ENCODE peak calls at places on chromosomes 5 and 9, in eight cellular contexts. Q, B, Z, C, E, G, S and M are unnamed samples.

GRCh38 chr5:104540448-104540847 is 977.9 kb upstream of the NUDT12 start:
- DNase-seq in Q (no peak), B (no peak), Z (no peak), C (no peak), E (peak; percentile 34), G (no peak), S (peak; percentile 91), M (peak; percentile 20)

GRCh38 chr9:3912817-3913216 is 387.0 kb upstream of the RFX3 start:
- DNase-seq in Q (no peak), B (no peak), Z (no peak), C (no peak), E (no peak), G (no peak), S (no peak), M (no peak)

GRCh38 chr9:86557063-86557766 is 203.0 kb upstream of the TUT7 start:
- DNase-seq in Q (no peak), B (no peak), Z (no peak), C (no peak), E (no peak), G (no peak), S (no peak), M (peak; percentile 89)

GRCh38 chr5:119031905-119032304 is 39.0 kb upstream of the DMXL1 start:
- DNase-seq in Q (no peak), B (no peak), Z (no peak), C (no peak), E (no peak), G (no peak), S (no peak), M (no peak)

GRCh38 chr5:173989432-173990082 is 587 bp downstream of the C5orf47 start:
- DNase-seq in Q (no peak), B (no peak), Z (no peak), C (no peak), E (no peak), G (no peak), S (no peak), M (no peak)

GRCh38 chr5:138956801-138957200 is 81.7 kb upstream of the LRRTM2 start:
- DNase-seq in Q (no peak), B (no peak), Z (no peak), C (no peak), E (no peak), G (no peak), S (no peak), M (no peak)

GRCh38 chr9:16312962-16313546 is 557.4 kb downstream of the BNC2 start:
- DNase-seq in Q (no peak), B (no peak), Z (no peak), C (no peak), E (no peak), G (no peak), S (no peak), M (no peak)

GRCh38 chr5:95027775-95028174 is 257.1 kb downstream of the MCTP1 start:
- DNase-seq in Q (no peak), B (no peak), Z (no peak), C (no peak), E (no peak), G (no peak), S (no peak), M (no peak)

GRCh38 chr5:146718628-146719027 is 159.9 kb downstream of the PPP2R2B start:
- DNase-seq in Q (no peak), B (no peak), Z (no peak), C (no peak), E (no peak), G (no peak), S (no peak), M (no peak)

GRCh38 chr5:56039985-56040384 is 45.2 kb upstream of the IL6ST start:
- DNase-seq in Q (no peak), B (no peak), Z (no peak), C (no peak), E (no peak), G (no peak), S (peak; percentile 42), M (no peak)

GRCh38 chr5:176342766-176343458 is 18.7 kb downstream of the KIAA1191 start:
- DNase-seq in Q (no peak), B (no peak), Z (no peak), C (no peak), E (no peak), G (no peak), S (no peak), M (no peak)

GRCh38 chr9:34406219-34406618 is 29.5 kb upstream of the MYORG start:
- DNase-seq in Q (no peak), B (no peak), Z (no peak), C (no peak), E (no peak), G (no peak), S (no peak), M (no peak)

GRCh38 chr5:107925195-107925594 is 254.5 kb upstream of the EFNA5 start:
- DNase-seq in Q (no peak), B (no peak), Z (no peak), C (no peak), E (no peak), G (no peak), S (no peak), M (no peak)

GRCh38 chr9:103545260-103545659 is 548.8 kb upstream of the SMC2 start:
- DNase-seq in Q (no peak), B (no peak), Z (no peak), C (no peak), E (no peak), G (no peak), S (no peak), M (no peak)

GRCh38 chr5:78549043-78549442 is 99.5 kb downstream of the LHFPL2 start:
- DNase-seq in Q (no peak), B (no peak), Z (no peak), C (no peak), E (no peak), G (peak; percentile 64), S (no peak), M (no peak)

GRCh38 chr9:122320346-122320995 is 50.4 kb upstream of the PTGS1 start:
- DNase-seq in Q (no peak), B (no peak), Z (no peak), C (no peak), E (no peak), G (no peak), S (no peak), M (no peak)

GRCh38 chr5:116320486-116320885 is 235.7 kb downstream of the COMMD10 start:
- DNase-seq in Q (no peak), B (no peak), Z (no peak), C (no peak), E (peak; percentile 16), G (no peak), S (no peak), M (no peak)

GRCh38 chr5:54743581-54743980 is 226.0 kb downstream of the SNX18 start:
- DNase-seq in Q (no peak), B (no peak), Z (no peak), C (no peak), E (no peak), G (no peak), S (no peak), M (no peak)

GRCh38 chr5:54746346-54746745 is 228.8 kb downstream of the SNX18 start:
- DNase-seq in Q (no peak), B (no peak), Z (no peak), C (no peak), E (no peak), G (no peak), S (peak; percentile 60), M (no peak)

GRCh38 chr5:54745599-54745998 is 228.0 kb downstream of the SNX18 start:
- DNase-seq in Q (no peak), B (no peak), Z (no peak), C (no peak), E (no peak), G (no peak), S (no peak), M (no peak)

GRCh38 chr5:54742417-54742889 is 224.9 kb downstream of the SNX18 start:
- DNase-seq in Q (peak; percentile 19), B (no peak), Z (no peak), C (no peak), E (peak; percentile 61), G (peak; percentile 29), S (peak; percentile 79), M (no peak)

GRCh38 chr5:54743997-54744788 is 226.6 kb downstream of the SNX18 start:
- DNase-seq in Q (no peak), B (no peak), Z (no peak), C (peak; percentile 31), E (peak; percentile 55), G (no peak), S (peak; percentile 81), M (peak; percentile 96)
- H3K4me3 ChIP-seq in Q (no peak overlapping the region), B (no peak overlapping the region), Z (no peak overlapping the region), C (no peak overlapping the region), E (no peak overlapping the region), G (no peak overlapping the region), S (no peak overlapping the region), M (peak overlapping the region; percentile 3)

GRCh38 chr9:20552874-20553624 is 69.2 kb downstream of the MLLT3 start:
- DNase-seq in Q (no peak), B (no peak), Z (no peak), C (no peak), E (no peak), G (no peak), S (peak; percentile 35), M (no peak)
- TF ChIP-seq CTCF in Q (peak; percentile 53), B (peak; percentile 48), Z (peak; percentile 33), C (peak; percentile 27), E (no peak), G (no peak), S (peak; percentile 53), M (peak; percentile 27)

DNA sequence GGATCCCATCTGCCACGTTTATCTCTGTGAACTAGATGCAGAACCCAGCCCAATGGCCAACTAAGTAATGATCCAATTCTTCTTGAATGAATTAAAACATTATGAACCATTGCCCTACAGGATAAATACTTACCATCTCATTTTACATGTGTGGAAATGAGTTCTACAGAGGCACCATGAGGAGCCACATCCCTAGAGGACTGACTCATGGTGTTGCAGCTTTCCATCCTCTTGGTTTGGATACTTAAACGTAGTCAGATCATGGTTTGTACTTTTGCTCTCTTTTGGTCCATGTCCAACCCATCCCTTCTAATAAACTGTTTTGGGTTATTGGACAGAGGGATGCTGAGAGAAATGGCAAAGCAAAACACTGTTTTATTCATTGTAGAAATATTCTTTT is 484.8 kb downstream of the EBF1 start:
- DNase-seq in Q (no peak), B (no peak), Z (no peak), C (no peak), E (no peak), G (no peak), S (no peak), M (no peak)
- H3K9me3 ChIP-seq in Q (no peaks in the 10 kb centered on the region), B (no peaks in the 10 kb centered on the region), Z (no peaks in the 10 kb centered on the region), C (no peaks in the 10 kb centered on the region), E (no peaks in the 10 kb centered on the region), G (no peaks in the 10 kb centered on the region), S (no peaks in the 10 kb centered on the region), M (no peaks in the 10 kb centered on the region)

DNA sequence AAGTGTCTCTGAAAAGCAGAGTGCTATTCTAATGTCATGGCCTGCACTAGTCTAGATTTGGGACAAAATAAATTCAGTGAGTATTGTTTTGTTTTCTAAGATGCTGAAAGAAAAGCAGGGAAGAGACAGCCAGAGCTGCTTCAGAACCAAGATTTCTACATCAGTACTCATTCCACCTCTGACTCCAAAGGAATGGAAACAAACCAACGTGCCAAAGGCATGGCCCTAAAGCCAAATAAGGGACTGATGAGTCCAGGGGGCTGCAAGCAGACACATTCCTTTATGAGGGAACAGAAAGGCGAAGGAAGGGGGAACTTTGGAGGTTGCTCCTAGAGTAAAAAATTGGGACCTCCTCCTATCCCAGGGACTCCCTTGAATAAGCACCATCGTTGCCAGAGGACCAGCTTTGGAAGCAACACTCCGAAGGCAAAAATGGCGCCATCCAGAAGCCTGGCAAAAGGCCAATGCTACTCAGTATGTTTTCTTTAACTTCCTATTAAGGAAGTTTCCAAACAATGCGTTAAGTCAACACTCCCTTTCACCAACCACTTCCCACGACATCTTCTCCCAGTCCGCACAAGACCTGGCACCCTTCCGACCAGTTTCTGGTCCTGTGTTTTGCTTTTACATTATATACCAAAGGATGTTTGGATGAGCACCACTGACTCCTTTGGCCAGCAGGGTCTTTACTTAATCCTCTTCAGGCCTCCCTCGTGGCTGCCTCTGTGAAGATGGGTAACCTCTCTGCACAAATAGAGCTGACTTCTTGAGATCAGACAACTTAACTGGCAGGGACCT is 31.6 kb downstream of the ADAM19 start:
- DNase-seq in Q (no peak), B (no peak), Z (no peak), C (no peak), E (peak; percentile 30), G (no peak), S (no peak), M (peak; percentile 75)
- H3K4me3 ChIP-seq in Q (no peak overlapping the region), B (no peak overlapping the region), Z (no peak overlapping the region), C (no peak overlapping the region), E (no peak overlapping the region), G (no peak overlapping the region), S (no peak overlapping the region), M (no peak overlapping the region)